ENCODE peak calls at places on chromosomes 4 and X, in five cellular contexts. U is WERI-Rb-1, J is IMR-90, L is fibroblast of pulmonary artery, Z is ascending aorta. A is an unnamed sample.

GRCh38 chr4:74440356-74440755 is 4.6 kb upstream of the AREG start:
- DNase-seq in U (no peak), J (no peak), L (no peak), Z (no peak), A (no peak)

GRCh38 chr4:158817562-158818370 is 48.9 kb downstream of the FNIP2 start:
- DNase-seq in U (no peak), J (no peak), L (no peak), Z (no peak), A (no peak)

GRCh38 chr4:88244821-88245579 is 39.4 kb downstream of the PPM1K start:
- DNase-seq in U (no peak), J (no peak), L (no peak), Z (no peak), A (no peak)

GRCh38 chr4:8221476-8221875 is 22.4 kb downstream of the SH3TC1 start:
- DNase-seq in U (no peak), J (peak; percentile 10), L (peak; percentile 91), Z (no peak), A (no peak)

GRCh38 chrX:64427281-64427680 is 32.0 kb upstream of the MTMR8 start:
- DNase-seq in U (no peak), J (no peak), L (no peak), Z (no peak), A (no peak)

GRCh38 chrX:118164138-118164537 is 47.5 kb upstream of the KLHL13 start:
- DNase-seq in U (no peak), J (peak; percentile 48), L (no peak), Z (no peak), A (no peak)

GRCh38 chr4:76736434-76736833 is 161.5 kb downstream of the SOWAHB start:
- DNase-seq in U (no peak), J (peak; percentile 91), L (peak; percentile 61), Z (no peak), A (no peak)

GRCh38 chr4:93334003-93334402 is 494.6 kb upstream of the ATOH1 start:
- DNase-seq in U (no peak), J (peak; percentile 43), L (peak; percentile 4), Z (no peak), A (no peak)

GRCh38 chr4:81506731-81507130 is 35.0 kb upstream of the RASGEF1B start:
- DNase-seq in U (no peak), J (no peak), L (no peak), Z (no peak), A (no peak)

GRCh38 chrX:105302246-105302645 is 81.8 kb upstream of the TEX13A start:
- DNase-seq in U (no peak), J (peak; percentile 10), L (no peak), Z (no peak), A (no peak)

GRCh38 chr4:15007201-15007600 is 4.9 kb downstream of the CPEB2 start:
- DNase-seq in U (no peak), J (no peak), L (no peak), Z (no peak), A (no peak)

GRCh38 chr4:139735381-139736256 is 70.0 kb downstream of the MGST2 start:
- DNase-seq in U (no peak), J (no peak), L (no peak), Z (no peak), A (peak; percentile 63)

GRCh38 chr4:5845035-5845905 is 47.6 kb downstream of the CRMP1 start:
- DNase-seq in U (no peak), J (no peak), L (no peak), Z (no peak), A (no peak)

GRCh38 chrX:135264210-135264609 is 12.3 kb downstream of the ETDA start:
- DNase-seq in U (no peak), J (no peak), L (no peak), Z (no peak), A (no peak)
- TF ChIP-seq CTCF in U (no peak), J (no peak), L (no peak), Z (no peak), A (no peak)

GRCh38 chr4:96395747-96396146 is 555.9 kb downstream of the PDHA2 start:
- DNase-seq in U (no peak), J (no peak), L (no peak), Z (no peak), A (no peak)
- TF ChIP-seq CTCF in U (no peak), J (no peak), L (no peak), Z (no peak), A (peak; percentile 36)

GRCh38 chr4:163816494-163816893 is 322.0 kb downstream of the TMA16 start:
- DNase-seq in U (no peak), J (no peak), L (no peak), Z (no peak), A (no peak)
- TF ChIP-seq CTCF in U (peak; percentile 35), J (no peak), L (no peak), Z (no peak), A (no peak)

GRCh38 chr4:22463179-22463578 is 52.7 kb downstream of the ADGRA3 start:
- DNase-seq in U (peak; percentile 30), J (no peak), L (no peak), Z (no peak), A (no peak)
- TF ChIP-seq CTCF in U (peak; percentile 43), J (no peak), L (no peak), Z (no peak), A (no peak)

DNA sequence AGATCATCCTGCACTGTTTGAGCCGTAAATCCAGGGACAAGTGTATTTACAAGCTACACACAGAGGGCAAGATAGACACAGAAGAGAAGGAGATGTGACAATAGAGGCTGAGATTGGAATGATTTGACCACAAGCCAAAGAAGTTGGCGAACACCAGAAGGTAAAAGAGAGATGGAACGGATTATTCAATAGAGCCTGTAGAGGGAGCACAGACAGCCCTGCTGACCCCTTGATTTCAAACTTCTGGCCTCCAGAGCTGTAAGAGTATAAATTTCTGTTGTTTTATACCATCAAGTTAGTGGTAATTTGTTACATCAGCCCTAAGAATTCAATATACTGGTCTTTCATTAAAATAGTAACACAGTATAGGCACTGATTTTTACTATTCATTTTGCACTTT is 447.8 kb downstream of the FAT4 start:
- DNase-seq in U (no peak), J (no peak), L (no peak), Z (no peak), A (no peak)
- TF ChIP-seq CTCF in U (peak; percentile 53), J (no peak), L (peak; percentile 40), Z (no peak), A (peak; percentile 21)

GRCh38 chr4:108690738-108691137 is 40.3 kb downstream of the OSTC start:
- DNase-seq in U (no peak), J (no peak), L (peak; percentile 51), Z (no peak), A (no peak)
- TF ChIP-seq CTCF in U (no peak), J (no peak), L (no peak), Z (no peak), A (no peak)

GRCh38 chrX:138847930-138848329 is 136.4 kb upstream of the FGF13 start:
- DNase-seq in U (no peak), J (no peak), L (peak; percentile 1), Z (no peak), A (no peak)
- TF ChIP-seq CTCF in U (no peak), J (no peak), L (no peak), Z (no peak), A (no peak)

GRCh38 chr4:128379860-128380259 is 92.2 kb upstream of the PGRMC2 start:
- DNase-seq in U (peak; percentile 73), J (peak; percentile 49), L (peak; percentile 60), Z (no peak), A (no peak)
- TF ChIP-seq CTCF in U (peak; percentile 78), J (peak; percentile 55), L (peak; percentile 65), Z (peak; percentile 32), A (no peak)

DNA sequence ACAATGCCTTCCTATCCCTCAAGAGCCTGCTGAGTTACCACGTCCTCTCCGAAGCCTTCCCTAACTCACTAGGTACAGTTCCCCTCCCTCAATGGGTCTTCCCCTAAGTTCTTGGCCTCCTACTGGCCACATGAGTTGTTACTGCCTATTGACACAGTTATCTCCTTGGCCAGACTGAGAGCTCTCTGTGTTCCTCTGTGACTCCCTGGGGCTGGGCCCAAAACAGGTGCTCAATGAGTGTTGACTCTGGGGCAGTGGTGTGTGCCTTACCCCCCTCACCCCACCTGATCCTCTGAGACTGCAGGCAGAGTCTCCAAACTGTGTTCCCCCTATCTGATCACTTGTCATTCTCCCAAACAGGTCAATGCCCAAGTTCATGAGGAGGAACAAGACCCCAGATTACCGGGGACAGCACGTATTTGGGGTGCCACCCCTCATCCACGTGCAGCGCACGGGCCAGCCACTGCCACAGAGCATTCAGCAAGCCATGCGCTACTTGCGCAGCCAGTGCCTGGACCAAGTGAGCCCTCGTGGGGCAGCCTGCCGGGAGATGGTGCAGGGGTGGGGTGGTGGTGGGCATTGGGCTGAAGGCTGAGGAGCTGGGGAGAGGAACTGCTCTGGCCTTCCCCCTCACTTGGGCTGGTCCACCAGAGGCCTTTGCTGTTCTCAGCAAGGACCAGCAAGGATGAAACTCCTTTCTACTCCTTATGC is 72.6 kb downstream of the STARD8 start:
- DNase-seq in U (no peak), J (no peak), L (no peak), Z (no peak), A (no peak)
- TF ChIP-seq CTCF in U (peak; percentile 44), J (peak; percentile 8), L (peak; percentile 24), Z (no peak), A (peak; percentile 13)